ENCODE peak calls at places on chromosomes 2 and 18, in seven cellular contexts. One of them, this sample, is unnamed.

GRCh38 chr18:79400591-79401381 is 5.1 kb downstream of the NFATC1 start:
- DNase-seq in GM12865: peak; percentile 43
- DNase-seq in psoas muscle: peak; percentile 45
- DNase-seq in IMR-90: no peak
- DNase-seq in PC-3: no peak
- DNase-seq in effector CD4-positive, alpha-beta T cell: peak; percentile 60
- DNase-seq in osteocyte: no peak
- DNase-seq in this sample: no peak

GRCh38 chr2:33620-34019 is 12.7 kb downstream of the FAM110C start:
- DNase-seq in osteocyte: no peak
- DNase-seq in IMR-90: no peak
- DNase-seq in GM12865: no peak
- DNase-seq in PC-3: peak; percentile 75
- DNase-seq in effector CD4-positive, alpha-beta T cell: no peak
- DNase-seq in psoas muscle: no peak
- DNase-seq in this sample: no peak

GRCh38 chr2:232888099-232888836 is 18.2 kb downstream of the SNORC start:
- DNase-seq in effector CD4-positive, alpha-beta T cell: no peak
- DNase-seq in psoas muscle: no peak
- DNase-seq in IMR-90: no peak
- DNase-seq in PC-3: no peak
- DNase-seq in GM12865: no peak
- DNase-seq in osteocyte: peak; percentile 68
- DNase-seq in this sample: no peak

GRCh38 chr18:56067216-56067611 is 479.2 kb upstream of the TCF4 start:
- DNase-seq in PC-3: no peak
- DNase-seq in GM12865: no peak
- DNase-seq in psoas muscle: no peak
- DNase-seq in osteocyte: no peak
- DNase-seq in effector CD4-positive, alpha-beta T cell: no peak
- DNase-seq in IMR-90: peak; percentile 29
- DNase-seq in this sample: no peak

GRCh38 chr2:53640466-53640865 is 127.1 kb upstream of the CHAC2 start:
- DNase-seq in osteocyte: no peak
- DNase-seq in GM12865: no peak
- DNase-seq in effector CD4-positive, alpha-beta T cell: no peak
- DNase-seq in PC-3: no peak
- DNase-seq in psoas muscle: no peak
- DNase-seq in IMR-90: no peak
- DNase-seq in this sample: no peak

GRCh38 chr2:65456074-65456473 is 23.7 kb upstream of the SPRED2 start:
- DNase-seq in effector CD4-positive, alpha-beta T cell: no peak
- DNase-seq in osteocyte: no peak
- DNase-seq in GM12865: no peak
- DNase-seq in psoas muscle: no peak
- DNase-seq in PC-3: peak; percentile 85
- DNase-seq in IMR-90: peak; percentile 72
- DNase-seq in this sample: peak; percentile 92

GRCh38 chr2:232174662-232175061 is 203.9 kb upstream of the ALPP start:
- DNase-seq in PC-3: no peak
- DNase-seq in IMR-90: no peak
- DNase-seq in GM12865: no peak
- DNase-seq in psoas muscle: no peak
- DNase-seq in osteocyte: no peak
- DNase-seq in effector CD4-positive, alpha-beta T cell: no peak
- DNase-seq in this sample: no peak

GRCh38 chr2:106977707-106978106 is 91.7 kb upstream of the ST6GAL2 start:
- DNase-seq in PC-3: no peak
- DNase-seq in GM12865: no peak
- DNase-seq in IMR-90: peak; percentile 42
- DNase-seq in effector CD4-positive, alpha-beta T cell: no peak
- DNase-seq in psoas muscle: no peak
- DNase-seq in osteocyte: no peak
- DNase-seq in this sample: peak; percentile 78

GRCh38 chr18:59861009-59861408 is 38.8 kb upstream of the PMAIP1 start:
- DNase-seq in effector CD4-positive, alpha-beta T cell: no peak
- DNase-seq in IMR-90: peak; percentile 63
- DNase-seq in psoas muscle: no peak
- DNase-seq in PC-3: no peak
- DNase-seq in osteocyte: no peak
- DNase-seq in GM12865: no peak
- DNase-seq in this sample: peak; percentile 69

GRCh38 chr2:45643543-45644542 is 7.6 kb upstream of the PRKCE start:
- DNase-seq in IMR-90: peak; percentile 31
- DNase-seq in osteocyte: peak; percentile 92
- DNase-seq in effector CD4-positive, alpha-beta T cell: peak; percentile 71
- DNase-seq in psoas muscle: peak; percentile 75
- DNase-seq in PC-3: peak; percentile 84
- DNase-seq in GM12865: peak; percentile 66
- DNase-seq in this sample: peak; percentile 23

GRCh38 chr18:34023471-34023870 is 201.2 kb downstream of the NOL4 start:
- DNase-seq in IMR-90: peak; percentile 4
- DNase-seq in GM12865: no peak
- DNase-seq in osteocyte: no peak
- DNase-seq in effector CD4-positive, alpha-beta T cell: no peak
- DNase-seq in psoas muscle: no peak
- DNase-seq in PC-3: no peak
- DNase-seq in this sample: no peak

GRCh38 chr18:42033137-42033810 is 78.2 kb downstream of the PIK3C3 start:
- DNase-seq in GM12865: no peak
- DNase-seq in PC-3: no peak
- DNase-seq in psoas muscle: no peak
- DNase-seq in effector CD4-positive, alpha-beta T cell: no peak
- DNase-seq in osteocyte: no peak
- DNase-seq in IMR-90: no peak
- DNase-seq in this sample: no peak

GRCh38 chr2:233418761-233419625 is 64.7 kb downstream of the DGKD start:
- DNase-seq in GM12865: peak; percentile 84
- DNase-seq in PC-3: peak; percentile 81
- DNase-seq in osteocyte: peak; percentile 60
- DNase-seq in psoas muscle: peak; percentile 75
- DNase-seq in effector CD4-positive, alpha-beta T cell: peak; percentile 42
- DNase-seq in IMR-90: peak; percentile 57
- DNase-seq in this sample: peak; percentile 77

GRCh38 chr2:45273412-45274189 is 264.3 kb upstream of the SIX2 start:
- DNase-seq in osteocyte: no peak
- DNase-seq in IMR-90: no peak
- DNase-seq in PC-3: peak; percentile 79
- DNase-seq in GM12865: no peak
- DNase-seq in effector CD4-positive, alpha-beta T cell: no peak
- DNase-seq in psoas muscle: no peak
- DNase-seq in this sample: no peak

GRCh38 chr2:227717687-227718567 is at the start of gene SLC19A3:
- DNase-seq in PC-3: no peak
- DNase-seq in effector CD4-positive, alpha-beta T cell: no peak
- DNase-seq in GM12865: peak; percentile 4
- DNase-seq in IMR-90: peak; percentile 50
- DNase-seq in osteocyte: peak; percentile 88
- DNase-seq in psoas muscle: peak; percentile 89
- DNase-seq in this sample: peak; percentile 94

GRCh38 chr2:98800330-98801064 is 69.6 kb upstream of the MGAT4A start:
- DNase-seq in IMR-90: no peak
- DNase-seq in psoas muscle: no peak
- DNase-seq in GM12865: no peak
- DNase-seq in osteocyte: peak; percentile 56
- DNase-seq in PC-3: no peak
- DNase-seq in effector CD4-positive, alpha-beta T cell: no peak
- DNase-seq in this sample: no peak

GRCh38 chr2:160427629-160428424 is 65.8 kb downstream of the RBMS1 start:
- DNase-seq in GM12865: peak; percentile 50
- DNase-seq in effector CD4-positive, alpha-beta T cell: peak; percentile 41
- DNase-seq in IMR-90: peak; percentile 87
- DNase-seq in osteocyte: no peak
- DNase-seq in psoas muscle: no peak
- DNase-seq in PC-3: no peak
- DNase-seq in this sample: peak; percentile 95

GRCh38 chr2:134718095-134718955 is 475 bp downstream of the TMEM163 start:
- DNase-seq in osteocyte: no peak
- DNase-seq in PC-3: no peak
- DNase-seq in psoas muscle: peak; percentile 21
- DNase-seq in effector CD4-positive, alpha-beta T cell: no peak
- DNase-seq in GM12865: no peak
- DNase-seq in IMR-90: no peak
- DNase-seq in this sample: peak; percentile 13

GRCh38 chr2:237064203-237065061 is 21.3 kb upstream of the COPS8 start:
- DNase-seq in effector CD4-positive, alpha-beta T cell: no peak
- DNase-seq in IMR-90: no peak
- DNase-seq in psoas muscle: no peak
- DNase-seq in osteocyte: no peak
- DNase-seq in PC-3: no peak
- DNase-seq in GM12865: no peak
- DNase-seq in this sample: no peak

GRCh38 chr18:49024808-49025361 is 74.1 kb upstream of the SMAD7 start:
- DNase-seq in IMR-90: no peak
- DNase-seq in PC-3: no peak
- DNase-seq in osteocyte: peak; percentile 66
- DNase-seq in psoas muscle: no peak
- DNase-seq in GM12865: no peak
- DNase-seq in effector CD4-positive, alpha-beta T cell: no peak
- DNase-seq in this sample: no peak

GRCh38 chr2:231191896-231192872 is 6.2 kb upstream of the ARMC9 start:
- DNase-seq in IMR-90: peak; percentile 83
- DNase-seq in osteocyte: peak; percentile 91
- DNase-seq in psoas muscle: peak; percentile 82
- DNase-seq in PC-3: peak; percentile 21
- DNase-seq in effector CD4-positive, alpha-beta T cell: no peak
- DNase-seq in GM12865: peak; percentile 45
- DNase-seq in this sample: peak; percentile 74

GRCh38 chr2:101673920-101674319 is 23.6 kb upstream of the MAP4K4 start:
- DNase-seq in GM12865: no peak
- DNase-seq in effector CD4-positive, alpha-beta T cell: no peak
- DNase-seq in psoas muscle: no peak
- DNase-seq in IMR-90: no peak
- DNase-seq in PC-3: no peak
- DNase-seq in osteocyte: peak; percentile 30
- DNase-seq in this sample: no peak

GRCh38 chr2:46414701-46415100 is 64.7 kb upstream of the TMEM247 start:
- DNase-seq in psoas muscle: no peak
- DNase-seq in osteocyte: no peak
- DNase-seq in PC-3: no peak
- DNase-seq in IMR-90: no peak
- DNase-seq in effector CD4-positive, alpha-beta T cell: no peak
- DNase-seq in GM12865: no peak
- DNase-seq in this sample: no peak

GRCh38 chr2:138364554-138365162 is 136.9 kb upstream of the SPOPL start:
- DNase-seq in osteocyte: no peak
- DNase-seq in PC-3: peak; percentile 37
- DNase-seq in IMR-90: peak; percentile 39
- DNase-seq in effector CD4-positive, alpha-beta T cell: no peak
- DNase-seq in psoas muscle: no peak
- DNase-seq in GM12865: no peak
- DNase-seq in this sample: peak; percentile 39

GRCh38 chr18:41391616-41392610 is 563.1 kb upstream of the PIK3C3 start:
- DNase-seq in psoas muscle: peak; percentile 12
- DNase-seq in effector CD4-positive, alpha-beta T cell: no peak
- DNase-seq in PC-3: peak; percentile 54
- DNase-seq in GM12865: peak; percentile 12
- DNase-seq in osteocyte: peak; percentile 85
- DNase-seq in IMR-90: peak; percentile 70
- DNase-seq in this sample: peak; percentile 73

GRCh38 chr18:43720036-43720435 is 442.7 kb upstream of the SYT4 start:
- DNase-seq in osteocyte: no peak
- DNase-seq in IMR-90: no peak
- DNase-seq in PC-3: no peak
- DNase-seq in effector CD4-positive, alpha-beta T cell: no peak
- DNase-seq in GM12865: no peak
- DNase-seq in psoas muscle: no peak
- DNase-seq in this sample: peak; percentile 16

GRCh38 chr18:6363216-6363615 is 51.5 kb downstream of the L3MBTL4 start:
- DNase-seq in psoas muscle: no peak
- DNase-seq in effector CD4-positive, alpha-beta T cell: no peak
- DNase-seq in osteocyte: no peak
- DNase-seq in PC-3: no peak
- DNase-seq in IMR-90: no peak
- DNase-seq in GM12865: peak; percentile 82
- DNase-seq in this sample: no peak

This sample was measured in fibroblast of lung.